ENCODE peak calls at places on chromosome 21, in eight cellular contexts. Z is spleen, O is small intestine, L is upper lobe of left lung, J is WERI-Rb-1, P is psoas muscle, F is lower lobe of right lung, G is body of pancreas. D is an unnamed sample. For H3K27me3 and H3K9me3, the result is how much of the 10 kb centered on the place peaks cover.

GRCh38 chr21:15744926-15745325 is 15.1 kb downstream of the USP25 start:
- DNase-seq in O (no peak), J (no peak), L (no peak), Z (no peak), F (no peak), G (no peak), P (no peak), D (no peak)

GRCh38 chr21:46550511-46550941 is 54.4 kb downstream of the S100B start:
- DNase-seq in P (no peak), L (peak), O (peak), G (no peak), J (no peak), Z (no peak), F (no peak), D (no peak)

GRCh38 chr21:17585875-17586450 is 26.7 kb downstream of the BTG3 start:
- DNase-seq in O (peak), P (no peak), G (no peak), Z (no peak), J (peak), L (no peak), F (no peak), D (no peak)

GRCh38 chr21:15227919-15228318 is 163.1 kb upstream of the NRIP1 start:
- DNase-seq in O (peak), G (no peak), F (no peak), J (no peak), L (no peak), P (no peak), Z (no peak), D (no peak)

GRCh38 chr21:38315155-38315554 is 58.4 kb downstream of the KCNJ15 start:
- DNase-seq in Z (no peak), G (no peak), O (no peak), J (no peak), F (no peak), L (no peak), P (no peak), D (no peak)

GRCh38 chr21:25459365-25459764 is 147.9 kb downstream of the MRPL39 start:
- DNase-seq in F (no peak), P (no peak), J (no peak), L (no peak), O (no peak), G (no peak), Z (no peak), D (no peak)

GRCh38 chr21:34560609-34561008 is 48.6 kb upstream of the KCNE1 start:
- DNase-seq in O (no peak), J (peak), L (no peak), P (no peak), G (no peak), Z (no peak), F (no peak), D (no peak)

GRCh38 chr21:38126677-38127271 is 130.0 kb upstream of the KCNJ15 start:
- DNase-seq in L (peak), P (peak), G (peak), F (peak), O (peak), Z (peak), J (peak), D (no peak)

GRCh38 chr21:16605588-16605987 is 875.8 kb downstream of the USP25 start:
- DNase-seq in J (no peak), L (no peak), F (no peak), Z (no peak), P (no peak), G (no peak), O (no peak), D (no peak)

GRCh38 chr21:19529031-19529430 is 1125.4 kb upstream of the TMPRSS15 start:
- DNase-seq in G (no peak), P (no peak), F (no peak), J (no peak), O (no peak), Z (no peak), L (no peak), D (no peak)

GRCh38 chr21:17903029-17903806 is 84.1 kb upstream of the C21orf91 start:
- DNase-seq in P (no peak), F (no peak), O (peak), L (no peak), J (no peak), Z (no peak), G (no peak), D (no peak)

GRCh38 chr21:38448619-38449186 is 49.6 kb downstream of the ERG start:
- DNase-seq in J (peak), P (no peak), O (no peak), G (no peak), L (no peak), F (no peak), Z (no peak), D (no peak)

GRCh38 chr21:46454634-46455390 is 3.9 kb upstream of the DIP2A start:
- DNase-seq in F (no peak), Z (no peak), L (no peak), J (no peak), O (no peak), P (no peak), G (no peak), D (no peak)

GRCh38 chr21:34131586-34131985 is 58.2 kb downstream of the MRPS6 start:
- DNase-seq in J (no peak), O (no peak), P (no peak), Z (no peak), G (no peak), L (no peak), F (no peak), D (no peak)

GRCh38 chr21:17455028-17455353 is 57.9 kb upstream of the CXADR start:
- DNase-seq in F (no peak), G (no peak), L (no peak), Z (no peak), P (no peak), O (no peak), J (no peak), D (no peak)

GRCh38 chr21:28402616-28402989 is 590.1 kb downstream of the LTN1 start:
- DNase-seq in G (no peak), F (no peak), P (no peak), Z (no peak), J (no peak), L (no peak), O (no peak), D (no peak)

GRCh38 chr21:26637346-26637745 is 64.3 kb upstream of the CYYR1 start:
- DNase-seq in G (no peak), P (no peak), L (no peak), J (no peak), F (no peak), O (no peak), Z (no peak), D (no peak)

GRCh38 chr21:35138665-35139381 is 89.7 kb upstream of the RUNX1 start:
- DNase-seq in F (no peak), P (no peak), Z (no peak), O (peak), L (no peak), J (no peak), G (no peak), D (no peak)

GRCh38 chr21:16536661-16537359 is 807.0 kb downstream of the USP25 start:
- DNase-seq in O (no peak), G (no peak), P (no peak), L (no peak), F (no peak), Z (no peak), J (no peak), D (no peak)

GRCh38 chr21:39685236-39685635 is 59.7 kb upstream of the IGSF5 start:
- DNase-seq in J (no peak), F (no peak), L (no peak), Z (no peak), P (no peak), O (peak), G (no peak), D (no peak)

GRCh38 chr21:17441370-17441769 is 71.5 kb upstream of the CXADR start:
- DNase-seq in J (no peak), L (peak), O (no peak), Z (no peak), P (no peak), F (peak), G (peak), D (no peak)

GRCh38 chr21:44509539-44509938 is 30.5 kb downstream of the KRTAP10-1 start:
- DNase-seq in Z (no peak), J (no peak), P (no peak), F (peak), G (peak), L (peak), O (peak), D (no peak)
- H3K27me3 ChIP-seq in Z (under half), J (under half), P (half or more), F (under half), G (under half), L (under half), O (under half), D (under half)

GRCh38 chr21:9738527-9738926 is 782.9 kb upstream of the TPTE start:
- DNase-seq in G (no peak), Z (no peak), O (no peak), P (no peak), J (no peak), F (no peak), L (no peak), D (no peak)
- H3K9me3 ChIP-seq in G (under half), Z (half or more), O (under half), P (under half), J (under half), F (under half), L (under half), D (under half)

DNA sequence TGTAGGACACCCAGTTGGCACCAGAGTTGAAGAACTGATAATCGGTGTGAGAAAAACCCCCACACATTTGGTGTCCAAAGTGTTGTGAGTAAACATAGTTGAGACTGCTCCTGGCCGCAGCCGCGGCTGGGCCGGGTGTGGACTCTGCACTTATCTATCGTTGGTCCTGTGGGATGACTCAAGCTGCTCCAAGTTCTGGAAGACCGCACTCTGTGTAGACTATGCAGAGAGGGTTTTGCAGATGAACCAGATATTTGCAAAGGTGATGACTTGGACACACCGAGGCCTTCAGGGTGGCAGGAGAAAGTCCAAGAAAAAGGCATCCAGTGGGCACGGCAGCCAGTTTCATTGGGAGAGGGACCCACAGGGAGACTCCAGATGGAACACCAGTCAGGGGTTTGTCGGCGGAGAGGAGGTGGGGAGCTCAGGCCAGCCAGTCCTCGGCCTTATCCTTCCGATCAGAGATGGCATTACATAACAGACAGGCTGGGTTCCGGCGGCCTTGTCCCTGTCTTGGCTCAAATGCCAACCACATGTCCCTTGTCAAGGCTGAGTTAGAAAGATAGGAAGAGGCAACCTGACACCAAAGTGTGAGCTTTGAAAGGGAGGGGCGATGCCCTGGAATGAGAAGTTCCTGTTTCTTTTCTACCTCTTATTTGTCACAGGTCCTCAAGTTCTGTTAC is 21.1 kb downstream of the C2CD2 start:
- DNase-seq in J (no peak), O (no peak), G (no peak), L (no peak), F (peak), Z (peak), P (no peak), D (no peak)
- H3K27me3 ChIP-seq in J (under half), O (under half), G (under half), L (under half), F (under half), Z (under half), P (under half), D (under half)

DNA sequence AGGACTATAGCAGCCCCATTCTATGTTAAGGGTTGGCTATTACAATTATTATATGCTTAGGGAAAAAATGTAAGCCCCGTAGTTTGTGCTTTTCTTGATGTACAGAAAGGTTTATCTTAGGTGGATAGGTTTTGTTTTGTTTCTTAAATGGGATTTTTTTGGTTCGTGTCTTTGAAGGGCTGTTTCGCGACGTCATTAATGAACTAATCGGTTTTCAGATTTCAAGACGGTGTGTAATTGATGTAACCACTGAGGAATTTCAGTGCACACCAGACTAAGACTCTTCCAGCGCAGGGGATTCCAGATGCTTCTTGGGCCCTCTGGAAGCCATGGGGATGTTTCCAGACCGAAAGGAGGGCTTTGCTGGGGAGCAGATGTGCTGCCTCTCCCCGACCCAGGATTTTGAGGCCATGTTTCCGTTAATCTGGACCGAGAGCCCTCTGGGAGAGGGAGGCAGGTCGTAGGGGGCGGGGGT is 4.8 kb upstream of the SIM2 start:
- DNase-seq in J (peak), F (no peak), Z (no peak), L (no peak), O (no peak), P (no peak), G (no peak), D (no peak)
- H3K9me3 ChIP-seq in J (under half), F (under half), Z (under half), L (under half), O (under half), P (under half), G (under half), D (under half)

DNA sequence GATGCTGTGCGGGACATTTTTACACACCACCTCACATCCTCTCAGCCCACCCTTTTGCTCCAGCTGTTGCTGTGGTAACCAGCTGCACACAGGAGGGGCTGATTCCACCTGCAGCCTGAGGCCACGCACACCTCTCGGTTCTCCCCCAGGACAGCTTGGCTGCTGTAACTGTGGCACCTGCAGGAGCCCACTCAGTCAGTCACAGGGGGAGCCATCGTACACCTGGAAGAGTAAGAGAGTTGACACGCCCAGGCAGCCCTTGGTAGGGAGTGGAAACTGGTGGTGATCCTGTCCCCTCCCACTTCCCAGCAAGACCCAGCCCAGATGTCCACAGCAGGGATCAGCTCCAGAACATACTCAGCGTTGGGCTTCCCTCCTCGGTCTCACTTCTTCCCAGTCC is 32.2 kb upstream of the BACE2 start:
- DNase-seq in O (no peak), Z (no peak), F (no peak), G (no peak), L (no peak), J (peak), P (no peak), D (no peak)
- H3K27me3 ChIP-seq in O (under half), Z (under half), F (under half), G (under half), L (under half), J (under half), P (under half), D (under half)

DNA sequence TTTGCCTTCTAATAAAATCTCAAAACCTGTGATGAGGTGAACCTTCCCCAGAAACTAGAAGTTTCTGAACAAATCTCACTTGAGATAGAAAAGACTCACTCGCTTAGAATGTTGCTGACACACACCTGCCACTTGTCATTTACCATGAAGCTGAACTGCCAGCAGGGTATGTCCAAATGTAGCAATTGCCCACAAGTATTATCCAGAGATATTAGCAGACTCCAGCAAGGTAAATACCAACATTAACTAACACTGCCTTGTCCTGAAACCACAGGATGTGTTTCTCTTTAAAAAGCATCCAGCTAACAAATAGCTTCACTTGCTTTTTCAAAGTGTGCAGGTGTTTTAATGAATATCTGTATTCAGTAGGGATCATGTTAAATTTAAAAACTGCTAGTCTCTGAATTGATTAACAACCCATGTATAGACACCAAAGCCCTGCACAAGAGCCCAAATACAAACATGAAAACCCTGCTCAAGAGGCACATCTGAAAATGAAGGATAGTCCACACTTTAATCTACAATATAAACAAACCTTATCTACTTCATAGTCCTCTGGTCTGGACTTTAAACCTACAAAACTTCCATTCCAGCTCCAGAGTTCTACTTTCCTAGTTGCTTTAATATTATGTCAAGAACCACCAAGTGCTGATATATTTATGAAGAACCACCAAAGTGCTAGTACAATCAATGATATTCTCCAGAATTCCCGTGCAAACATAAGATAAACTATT is 19.3 kb downstream of the KRTAP8-1 start:
- DNase-seq in P (no peak), F (no peak), J (no peak), O (peak), G (no peak), L (no peak), Z (no peak), D (no peak)
- H3K9me3 ChIP-seq in P (under half), F (under half), J (under half), O (under half), G (under half), L (under half), Z (under half), D (under half)

D was measured in vagina.